ENCODE peak calls at places on chromosomes 13 and 19, in nine cellular contexts. I is GM12892, Y is prostate gland, D is K562, E is upper lobe of left lung, L is esophagus muscularis mucosa, P is GM12878, S is suprapubic skin, R is breast epithelium. J is an unnamed sample.

GRCh38 chr13:114080739-114081561 is 51.5 kb downstream of the RASA3 start:
- DNase-seq in I (no peak), Y (no peak), D (no peak), E (peak), L (no peak), P (no peak), S (peak), R (peak), J (no peak)

GRCh38 chr13:82675024-82675423 is 1207.2 kb downstream of the SLITRK1 start:
- DNase-seq in I (no peak), Y (no peak), D (no peak), E (no peak), L (no peak), P (no peak), S (no peak), R (no peak), J (no peak)

GRCh38 chr13:33272531-33273124 is 12.9 kb downstream of the STARD13 start:
- DNase-seq in I (no peak), Y (no peak), D (no peak), E (no peak), L (no peak), P (no peak), S (no peak), R (no peak), J (no peak)

GRCh38 chr19:23996549-23996948 is 81.9 kb downstream of the ZNF726 start:
- DNase-seq in I (no peak), Y (no peak), D (peak), E (no peak), L (no peak), P (no peak), S (no peak), R (no peak), J (no peak)

GRCh38 chr19:39841041-39841440 is 5.1 kb downstream of the FBL start:
- DNase-seq in I (no peak), Y (no peak), D (no peak), E (no peak), L (no peak), P (no peak), S (no peak), R (no peak), J (no peak)

GRCh38 chr19:40530091-40530901 is 46.4 kb upstream of the SHKBP1 start:
- DNase-seq in I (no peak), Y (no peak), D (peak), E (peak), L (no peak), P (no peak), S (no peak), R (no peak), J (no peak)

GRCh38 chr19:42495663-42496062 is 32.6 kb downstream of the CEACAM1 start:
- DNase-seq in I (no peak), Y (no peak), D (no peak), E (no peak), L (no peak), P (no peak), S (no peak), R (no peak), J (no peak)

GRCh38 chr19:16087940-16088339 is 11.6 kb downstream of the TPM4 start:
- DNase-seq in I (no peak), Y (peak), D (no peak), E (no peak), L (peak), P (no peak), S (no peak), R (no peak), J (no peak)

GRCh38 chr19:19758164-19758563 is 25.3 kb upstream of the ZNF14 start:
- DNase-seq in I (no peak), Y (no peak), D (peak), E (no peak), L (no peak), P (no peak), S (no peak), R (no peak), J (no peak)

DNA sequence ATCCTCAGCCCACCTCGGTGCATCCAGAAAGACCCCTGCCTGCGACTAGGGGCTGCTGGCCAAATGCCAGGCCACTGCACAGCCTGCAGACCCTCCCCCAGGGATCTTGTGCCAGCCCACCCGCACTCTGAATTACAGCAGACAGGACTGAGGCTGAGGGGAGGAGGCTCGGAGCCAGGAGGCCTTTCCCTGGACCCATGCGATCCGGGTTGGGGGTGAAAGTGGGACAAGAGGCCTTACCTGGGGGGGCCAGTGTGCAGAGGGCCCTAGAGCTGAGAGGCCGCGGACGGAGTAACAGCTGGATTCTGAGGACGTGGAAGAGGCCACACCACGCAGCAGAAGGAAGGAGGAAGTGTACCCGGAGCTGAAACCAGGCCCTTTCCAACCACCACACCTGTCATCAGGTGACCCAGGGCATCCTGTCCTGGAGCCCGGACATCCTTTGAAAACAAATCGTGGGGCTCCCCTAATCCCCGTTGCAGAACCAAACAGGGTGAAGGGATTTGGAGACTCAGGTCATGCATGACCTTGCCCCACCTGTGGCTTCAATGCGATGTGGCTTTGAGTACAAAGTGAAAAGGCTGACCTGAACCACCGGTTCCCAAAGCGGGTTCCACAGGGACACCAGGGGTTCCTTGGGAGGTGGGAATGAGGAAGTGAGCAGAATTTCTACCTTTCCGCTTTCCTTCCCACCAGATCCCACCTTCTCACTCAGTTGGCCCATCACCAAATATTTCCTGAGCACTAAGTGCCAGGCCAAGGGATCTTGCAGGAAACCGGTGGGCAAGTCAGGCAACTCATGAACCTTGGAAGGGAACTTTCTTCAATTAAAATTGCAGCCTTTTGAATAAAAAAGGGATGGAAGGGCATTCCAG is 828 bp downstream of the FUT6 start:
- DNase-seq in I (no peak), Y (no peak), D (no peak), E (no peak), L (no peak), P (no peak), S (no peak), R (no peak), J (no peak)
- TF ChIP-seq POLR2A in I (no peak), Y (no peak), D (no peak), E (no peak), L (no peak), P (no peak), S (no peak), R (no peak), J (no peak)

GRCh38 chr13:35514801-35515502 is 38.5 kb upstream of the MAB21L1 start:
- DNase-seq in I (no peak), Y (no peak), D (no peak), E (no peak), L (no peak), P (no peak), S (no peak), R (no peak), J (no peak)
- TF ChIP-seq POLR2AphosphoS5 in I (no peak), Y (no peak), D (no peak), E (no peak), L (no peak), P (no peak), S (no peak), R (no peak), J (no peak)

GRCh38 chr19:38360351-38360750 is 14.0 kb upstream of the PSMD8 start:
- DNase-seq in I (no peak), Y (no peak), D (no peak), E (no peak), L (no peak), P (no peak), S (no peak), R (no peak), J (no peak)

GRCh38 chr19:38360839-38361631 is 13.3 kb upstream of the PSMD8 start:
- DNase-seq in I (no peak), Y (no peak), D (peak), E (peak), L (no peak), P (no peak), S (no peak), R (no peak), J (no peak)

GRCh38 chr19:38361633-38362075 is 12.7 kb upstream of the PSMD8 start:
- DNase-seq in I (peak), Y (peak), D (peak), E (peak), L (peak), P (no peak), S (peak), R (peak), J (peak)

GRCh38 chr19:38358071-38358470 is 16.3 kb upstream of the PSMD8 start:
- DNase-seq in I (no peak), Y (no peak), D (no peak), E (no peak), L (no peak), P (no peak), S (no peak), R (no peak), J (no peak)

GRCh38 chr19:38359242-38360021 is 14.9 kb upstream of the PSMD8 start:
- DNase-seq in I (no peak), Y (no peak), D (no peak), E (no peak), L (no peak), P (no peak), S (no peak), R (no peak), J (no peak)
- TF ChIP-seq POLR2A in I (no peak), Y (no peak), D (no peak), E (no peak), L (no peak), P (no peak), S (no peak), R (no peak), J (no peak)

GRCh38 chr13:97564929-97565328 is 131.0 kb downstream of the RAP2A start:
- DNase-seq in I (no peak), Y (no peak), D (no peak), E (no peak), L (no peak), P (no peak), S (no peak), R (no peak), J (no peak)

GRCh38 chr13:97566907-97567306 is 132.9 kb downstream of the RAP2A start:
- DNase-seq in I (no peak), Y (no peak), D (peak), E (no peak), L (no peak), P (no peak), S (no peak), R (no peak), J (no peak)

GRCh38 chr13:97567510-97568243 is 133.7 kb downstream of the RAP2A start:
- DNase-seq in I (peak), Y (peak), D (no peak), E (no peak), L (no peak), P (peak), S (peak), R (peak), J (peak)

GRCh38 chr13:97573011-97573410 is 139.0 kb downstream of the RAP2A start:
- DNase-seq in I (no peak), Y (no peak), D (no peak), E (no peak), L (no peak), P (no peak), S (no peak), R (no peak), J (no peak)

DNA sequence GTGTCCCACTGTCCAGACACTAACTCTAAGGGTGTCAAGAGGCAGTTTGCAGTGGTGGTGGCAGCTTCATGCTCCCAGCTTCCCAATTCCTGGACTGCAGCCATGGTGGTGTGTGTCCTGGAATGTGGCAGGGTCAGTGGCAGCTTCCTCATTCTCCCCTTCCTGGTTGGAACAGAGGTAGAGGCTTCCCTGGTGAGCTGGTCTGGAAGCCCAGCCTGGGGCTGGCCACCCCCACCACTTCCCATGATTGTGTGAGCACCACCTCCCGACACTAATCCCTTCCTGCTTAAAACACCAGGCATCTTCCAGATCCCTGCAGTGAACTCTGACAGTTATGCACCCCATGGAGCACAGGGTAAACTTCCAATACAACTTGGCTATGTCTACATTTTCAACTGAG is 134.9 kb downstream of the RAP2A start:
- DNase-seq in I (no peak), Y (no peak), D (no peak), E (no peak), L (no peak), P (no peak), S (no peak), R (no peak), J (no peak)
- TF ChIP-seq POLR2AphosphoS5 in I (no peak), Y (no peak), D (no peak), E (no peak), L (no peak), P (no peak), S (no peak), R (no peak), J (no peak)

DNA sequence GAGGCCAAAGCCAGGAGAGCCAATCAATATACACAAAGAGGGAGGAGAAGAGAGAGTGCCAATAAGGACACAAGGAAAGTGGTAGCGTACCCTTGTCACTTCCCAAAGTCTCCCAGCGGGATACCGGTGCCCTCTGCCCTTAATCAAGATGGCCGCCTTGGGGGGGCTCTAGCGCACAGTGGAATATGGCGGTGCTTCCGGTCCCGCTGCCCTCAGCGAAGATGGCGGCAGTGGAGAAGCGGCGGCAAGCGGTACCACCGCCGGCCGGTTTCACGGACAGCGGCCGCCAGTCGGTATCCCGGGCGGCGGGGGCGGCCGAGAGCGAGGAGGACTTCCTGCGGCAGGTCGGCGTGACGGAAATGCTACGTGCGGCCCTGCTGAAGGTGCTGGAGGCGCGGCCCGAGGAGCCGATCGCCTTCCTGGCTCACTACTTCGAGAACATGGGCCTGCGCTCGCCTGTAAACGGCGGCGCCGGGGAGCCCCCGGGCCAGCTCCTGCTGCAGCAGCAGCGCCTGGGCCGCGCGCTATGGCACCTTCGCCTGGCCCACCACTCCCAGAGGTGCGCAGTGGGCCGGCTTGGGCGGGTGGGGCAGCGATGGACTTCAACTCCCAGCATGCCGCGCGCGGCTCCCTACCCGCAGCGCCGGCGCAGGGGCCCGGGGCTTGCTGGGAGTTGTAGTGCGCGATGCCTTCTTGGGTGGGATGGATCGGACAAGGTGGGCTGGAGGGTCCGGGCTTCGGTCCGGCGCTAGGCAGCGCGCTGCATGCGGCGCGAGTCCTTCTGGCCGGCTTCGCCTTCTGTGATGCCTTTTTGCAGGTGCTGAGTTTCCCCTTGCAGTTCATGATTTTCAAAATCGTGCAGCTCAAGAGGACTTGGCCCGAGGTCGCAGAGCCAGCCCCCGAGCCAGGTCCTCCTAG is at the start of gene TPGS1:
- DNase-seq in I (peak), Y (peak), D (peak), E (peak), L (no peak), P (no peak), S (no peak), R (peak), J (peak)
- TF ChIP-seq POLR2A in I (peak), Y (peak), D (peak), E (no peak), L (no peak), P (peak), S (peak), R (no peak), J (peak)

GRCh38 chr19:3537438-3538240 is 1.3 kb upstream of the TEKTIP1 start:
- DNase-seq in I (no peak), Y (no peak), D (peak), E (peak), L (no peak), P (no peak), S (peak), R (no peak), J (no peak)
- TF ChIP-seq POLR2AphosphoS5 in I (no peak), Y (no peak), D (peak), E (no peak), L (no peak), P (peak), S (no peak), R (no peak), J (no peak)

GRCh38 chr19:18418725-18419194 is 438 bp upstream of the SSBP4 start:
- DNase-seq in I (no peak), Y (no peak), D (no peak), E (peak), L (no peak), P (no peak), S (peak), R (no peak), J (no peak)

GRCh38 chr19:18417250-18418033 is 1.8 kb upstream of the SSBP4 start:
- DNase-seq in I (no peak), Y (no peak), D (peak), E (peak), L (no peak), P (no peak), S (peak), R (no peak), J (no peak)

GRCh38 chr19:18415177-18415867 is 3.9 kb upstream of the SSBP4 start:
- DNase-seq in I (no peak), Y (no peak), D (peak), E (peak), L (no peak), P (no peak), S (peak), R (no peak), J (no peak)

GRCh38 chr19:18418034-18418724 is 1.0 kb upstream of the SSBP4 start:
- DNase-seq in I (no peak), Y (no peak), D (no peak), E (peak), L (no peak), P (no peak), S (peak), R (no peak), J (no peak)

GRCh38 chr19:18416778-18417249 is 2.4 kb upstream of the SSBP4 start:
- DNase-seq in I (no peak), Y (peak), D (peak), E (peak), L (peak), P (no peak), S (peak), R (peak), J (no peak)
- TF ChIP-seq POLR2A in I (no peak), Y (no peak), D (peak), E (no peak), L (no peak), P (peak), S (peak), R (no peak), J (no peak)

GRCh38 chr13:36820222-36820621 is 1.2 kb downstream of the RFXAP start:
- DNase-seq in I (no peak), Y (no peak), D (no peak), E (no peak), L (no peak), P (peak), S (no peak), R (no peak), J (no peak)

GRCh38 chr13:36819811-36820140 is 754 bp downstream of the RFXAP start:
- DNase-seq in I (peak), Y (peak), D (peak), E (no peak), L (no peak), P (no peak), S (no peak), R (no peak), J (peak)

GRCh38 chr13:36817996-36818395 is 1.0 kb upstream of the RFXAP start:
- DNase-seq in I (no peak), Y (no peak), D (no peak), E (no peak), L (no peak), P (no peak), S (no peak), R (no peak), J (no peak)

GRCh38 chr13:36818483-36819063 is 449 bp upstream of the RFXAP start:
- DNase-seq in I (no peak), Y (no peak), D (peak), E (no peak), L (no peak), P (no peak), S (no peak), R (no peak), J (no peak)

GRCh38 chr13:36819064-36819810 is at the start of gene RFXAP:
- DNase-seq in I (peak), Y (peak), D (peak), E (peak), L (peak), P (peak), S (peak), R (peak), J (peak)
- TF ChIP-seq POLR2AphosphoS5 in I (peak), Y (peak), D (no peak), E (peak), L (peak), P (peak), S (no peak), R (no peak), J (no peak)

DNA sequence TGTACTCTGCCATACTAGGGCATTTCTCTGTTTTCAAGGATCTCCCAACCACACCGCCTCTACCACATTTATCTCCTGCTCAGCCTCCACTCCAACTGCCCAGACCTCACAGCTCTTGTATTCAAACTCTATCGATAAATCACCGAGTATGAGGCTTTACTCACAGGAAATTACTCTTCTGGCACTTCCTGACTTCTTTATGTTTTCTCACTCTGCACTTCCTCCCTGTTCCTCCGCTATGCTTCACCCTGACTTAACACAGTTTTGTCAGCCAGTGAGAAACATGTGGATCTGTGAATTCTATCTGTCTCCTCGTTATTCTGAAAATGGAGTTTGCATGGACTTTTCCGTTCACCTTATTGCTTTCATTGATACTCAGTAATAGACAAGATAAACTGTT is 2.6 kb upstream of the CARD8 start:
- DNase-seq in I (no peak), Y (no peak), D (no peak), E (no peak), L (no peak), P (no peak), S (no peak), R (no peak), J (no peak)
- TF ChIP-seq POLR2A in I (peak), Y (no peak), D (peak), E (no peak), L (no peak), P (no peak), S (no peak), R (no peak), J (no peak)

GRCh38 chr13:63838366-63839110 is 2422.9 kb upstream of the PCDH20 start:
- DNase-seq in I (no peak), Y (no peak), D (no peak), E (no peak), L (peak), P (no peak), S (no peak), R (no peak), J (no peak)
- TF ChIP-seq POLR2AphosphoS5 in I (no peak), Y (no peak), D (no peak), E (no peak), L (no peak), P (no peak), S (no peak), R (no peak), J (no peak)